ENCODE peak calls at places on chromosomes 7 and 10, in six cellular contexts. L, R, E, A, Y and G are unnamed samples.

GRCh38 chr7:139232893-139233292 is 1.9 kb downstream of the UBN2 start:
- DNase-seq in L (peak), R (no peak), E (peak), A (no peak), Y (no peak), G (peak)

GRCh38 chr10:117492504-117492903 is 50.0 kb upstream of the EMX2 start:
- DNase-seq in L (no peak), R (no peak), E (no peak), A (no peak), Y (no peak), G (no peak)

GRCh38 chr7:22427855-22428254 is 70.9 kb upstream of the RAPGEF5 start:
- DNase-seq in L (no peak), R (no peak), E (no peak), A (no peak), Y (no peak), G (no peak)

GRCh38 chr10:89574348-89574747 is 39.0 kb upstream of the SLC16A12 start:
- DNase-seq in L (no peak), R (no peak), E (peak), A (no peak), Y (no peak), G (no peak)

GRCh38 chr7:154342971-154343633 is 290.9 kb downstream of the DPP6 start:
- DNase-seq in L (no peak), R (no peak), E (peak), A (no peak), Y (no peak), G (no peak)

GRCh38 chr10:62492012-62492869 is 118.1 kb downstream of the ZNF365 start:
- DNase-seq in L (peak), R (no peak), E (peak), A (no peak), Y (no peak), G (no peak)

GRCh38 chr10:61621538-61622150 is 41.1 kb upstream of the CABCOCO1 start:
- DNase-seq in L (peak), R (no peak), E (no peak), A (no peak), Y (no peak), G (no peak)

GRCh38 chr10:70567603-70568002 is 34.9 kb downstream of the PRF1 start:
- DNase-seq in L (no peak), R (no peak), E (no peak), A (no peak), Y (no peak), G (no peak)

GRCh38 chr10:132637477-132638129 is 100.0 kb downstream of the INPP5A start:
- DNase-seq in L (peak), R (peak), E (peak), A (peak), Y (no peak), G (peak)

GRCh38 chr10:103192089-103192450 is 1.0 kb downstream of the NT5C2 start:
- DNase-seq in L (no peak), R (no peak), E (no peak), A (no peak), Y (no peak), G (no peak)

GRCh38 chr10:1419796-1420429 is 317.4 kb downstream of the ADARB2 start:
- DNase-seq in L (no peak), R (no peak), E (no peak), A (no peak), Y (no peak), G (no peak)

GRCh38 chr10:124417846-124418725 is 637 bp downstream of the OAT start:
- DNase-seq in L (peak), R (peak), E (peak), A (peak), Y (peak), G (peak)

GRCh38 chr7:141198191-141198958 is 124.5 kb downstream of the TMEM178B start:
- DNase-seq in L (no peak), R (no peak), E (no peak), A (no peak), Y (no peak), G (peak)

GRCh38 chr10:26227786-26228185 is 11.2 kb downstream of the GAD2 start:
- DNase-seq in L (no peak), R (no peak), E (no peak), A (no peak), Y (no peak), G (no peak)

GRCh38 chr7:33821970-33822369 is 83.4 kb upstream of the BMPER start:
- DNase-seq in L (no peak), R (no peak), E (no peak), A (no peak), Y (no peak), G (no peak)

GRCh38 chr7:96596120-96596826 is 113.4 kb downstream of the SEM1 start:
- DNase-seq in L (peak), R (no peak), E (peak), A (no peak), Y (no peak), G (no peak)

GRCh38 chr7:106563466-106564150 is 97.3 kb downstream of the CCDC71L start:
- DNase-seq in L (no peak), R (no peak), E (no peak), A (no peak), Y (no peak), G (no peak)

GRCh38 chr7:92973964-92974363 is 137.6 kb upstream of the CDK6 start:
- DNase-seq in L (no peak), R (no peak), E (no peak), A (no peak), Y (no peak), G (no peak)

GRCh38 chr10:71741029-71741428 is 21.5 kb upstream of the C10orf105 start:
- DNase-seq in L (no peak), R (no peak), E (no peak), A (no peak), Y (no peak), G (no peak)

GRCh38 chr10:44913312-44914079 is 2.4 kb downstream of the TMEM72 start:
- DNase-seq in L (no peak), R (peak), E (peak), A (no peak), Y (no peak), G (no peak)

GRCh38 chr7:151876899-151877777 is at the start of gene PRKAG2:
- DNase-seq in L (peak), R (peak), E (peak), A (peak), Y (peak), G (peak)

GRCh38 chr10:63492788-63493403 is 27.1 kb upstream of the JMJD1C start:
- DNase-seq in L (no peak), R (no peak), E (no peak), A (no peak), Y (no peak), G (no peak)

GRCh38 chr10:74766501-74766900 is 59.9 kb upstream of the KAT6B start:
- DNase-seq in L (no peak), R (no peak), E (no peak), A (no peak), Y (no peak), G (peak)

GRCh38 chr7:33757563-33758165 is 147.7 kb upstream of the BMPER start:
- DNase-seq in L (peak), R (no peak), E (peak), A (no peak), Y (no peak), G (no peak)

GRCh38 chr10:14032406-14032998 is 298.2 kb downstream of the FRMD4A start:
- DNase-seq in L (peak), R (no peak), E (peak), A (no peak), Y (no peak), G (peak)

GRCh38 chr7:128453836-128454804 is 1.6 kb upstream of the HILPDA start:
- DNase-seq in L (peak), R (peak), E (no peak), A (peak), Y (peak), G (no peak)
- TF ChIP-seq POLR2A in L (no peak), R (no peak), E (no peak), A (peak), Y (no peak), G (no peak)

GRCh38 chr10:80538481-80539185 is 931 bp downstream of the SH2D4B start:
- DNase-seq in L (no peak), R (no peak), E (no peak), A (no peak), Y (peak), G (no peak)

GRCh38 chr10:80537705-80538480 is at the start of gene SH2D4B:
- DNase-seq in L (no peak), R (no peak), E (no peak), A (no peak), Y (peak), G (no peak)

GRCh38 chr10:80537086-80537704 is 507 bp upstream of the SH2D4B start:
- DNase-seq in L (no peak), R (no peak), E (no peak), A (no peak), Y (peak), G (no peak)

GRCh38 chr10:80536361-80536835 is 1.3 kb upstream of the SH2D4B start:
- DNase-seq in L (no peak), R (no peak), E (no peak), A (no peak), Y (peak), G (no peak)

GRCh38 chr10:80535671-80536360 is 1.9 kb upstream of the SH2D4B start:
- DNase-seq in L (peak), R (peak), E (peak), A (peak), Y (peak), G (no peak)
- TF ChIP-seq POLR2A in L (no peak), R (peak), E (peak), A (no peak), Y (no peak), G (no peak)

GRCh38 chr7:128189231-128189930 is 51.7 kb upstream of the LEP start:
- DNase-seq in L (no peak), R (no peak), E (no peak), A (no peak), Y (peak), G (no peak)
- TF ChIP-seq POLR2A in L (no peak), R (no peak), E (no peak), A (no peak), Y (no peak), G (no peak)

GRCh38 chr7:129779602-129780256 is 168.2 kb downstream of the NRF1 start:
- DNase-seq in L (no peak), R (peak), E (no peak), A (no peak), Y (peak), G (peak)
- TF ChIP-seq POLR2A in L (no peak), R (peak), E (peak), A (no peak), Y (no peak), G (peak)

GRCh38 chr10:28542728-28543127 is 9.8 kb downstream of the WAC start:
- DNase-seq in L (no peak), R (no peak), E (no peak), A (no peak), Y (no peak), G (no peak)
- TF ChIP-seq POLR2A in L (no peak), R (no peak), E (no peak), A (no peak), Y (no peak), G (no peak)

DNA sequence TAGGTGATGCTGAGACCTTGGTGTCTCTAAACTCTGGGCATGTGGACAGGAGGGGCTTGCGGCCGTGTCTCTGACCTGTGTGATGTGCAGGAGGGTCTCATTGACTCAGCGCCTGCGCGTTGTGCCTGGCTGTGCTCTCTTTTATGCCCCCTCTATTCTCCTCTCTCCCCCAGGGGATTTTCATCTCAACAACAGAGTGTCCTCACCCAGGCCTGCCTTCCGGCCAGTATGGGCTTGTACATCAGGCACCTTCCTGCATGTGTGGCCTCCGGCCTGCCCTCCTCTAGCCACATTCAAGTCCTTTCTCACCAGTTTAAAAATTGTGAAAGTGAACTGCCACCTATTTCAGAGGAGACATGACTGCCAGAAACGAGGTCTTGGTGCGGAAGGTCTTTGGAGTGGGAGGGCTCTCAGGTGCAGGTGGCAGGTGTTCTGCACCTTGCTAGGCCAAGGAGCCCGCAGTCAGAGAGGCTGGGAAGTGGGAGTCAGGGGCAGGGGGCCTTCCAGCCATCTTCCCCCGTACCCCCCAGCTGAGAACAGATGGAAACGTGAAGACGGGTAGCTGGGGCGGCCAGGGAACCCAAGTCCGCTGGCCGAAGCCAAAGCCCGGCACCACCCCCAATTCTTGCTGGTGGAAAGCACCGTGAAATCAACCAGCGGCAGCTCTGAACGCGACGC is 531 bp upstream of the INTS15 start:
- DNase-seq in L (no peak), R (no peak), E (no peak), A (no peak), Y (no peak), G (no peak)
- TF ChIP-seq POLR2A in L (no peak), R (no peak), E (no peak), A (no peak), Y (no peak), G (no peak)